ENCODE peak calls at places on chromosomes 16 and 17, in eight cellular contexts. V is mucosa of descending colon; X is head of caudate nucleus; C is memory B cell; L is iPS DF 19.7; R is stimulated activated CD8-positive, alpha-beta memory T cell treated with anti-CD3 and anti-CD28 coated beads, Interleukin-7, amount 100 ng/mL, for 1 hour; M is NCI-H510A treated with DMSO at 0.1 percent for 48 hours; W is EH. O is an unnamed sample.

GRCh38 chr17:49739662-49740271 is 24.2 kb downstream of the FAM117A start:
- DNase-seq in V (peak), X (peak), C (peak), L (no peak), R (peak), M (peak), W (no peak), O (peak)

GRCh38 chr16:35572186-35572585 is 2112.8 kb downstream of the TP53TG3F start:
- DNase-seq in V (no peak), X (no peak), C (no peak), L (no peak), R (no peak), M (no peak), W (no peak), O (no peak)

GRCh38 chr16:2707368-2708289 is 12.4 kb downstream of the PRSS27 start:
- DNase-seq in V (no peak), X (no peak), C (no peak), L (no peak), R (no peak), M (no peak), W (no peak), O (no peak)

GRCh38 chr16:72561-73537 is at the start of gene RHBDF1:
- DNase-seq in V (peak), X (no peak), C (no peak), L (no peak), R (no peak), M (no peak), W (peak), O (no peak)

GRCh38 chr16:72886366-72886974 is 161.5 kb downstream of the ZFHX3 start:
- DNase-seq in V (no peak), X (no peak), C (no peak), L (no peak), R (no peak), M (no peak), W (no peak), O (no peak)

GRCh38 chr16:3022697-3023414 is 886 bp downstream of the HCFC1R1 start:
- DNase-seq in V (no peak), X (no peak), C (no peak), L (no peak), R (no peak), M (no peak), W (peak), O (no peak)

GRCh38 chr17:43366809-43367587 is 31.8 kb upstream of the ARL4D start:
- DNase-seq in V (no peak), X (no peak), C (no peak), L (no peak), R (no peak), M (no peak), W (peak), O (peak)

GRCh38 chr17:79888811-79889634 is 49.8 kb upstream of the CBX4 start:
- DNase-seq in V (no peak), X (no peak), C (no peak), L (no peak), R (no peak), M (no peak), W (no peak), O (no peak)

GRCh38 chr16:5381481-5381880 is 283.9 kb upstream of the EEF2KMT start:
- DNase-seq in V (no peak), X (no peak), C (no peak), L (no peak), R (no peak), M (no peak), W (no peak), O (no peak)

GRCh38 chr17:62963296-62963695 is 2.7 kb upstream of the TANC2 start:
- DNase-seq in V (no peak), X (no peak), C (no peak), L (no peak), R (no peak), M (no peak), W (peak), O (no peak)

GRCh38 chr16:4214215-4214621 is 27.7 kb downstream of the SRL start:
- DNase-seq in V (no peak), X (no peak), C (no peak), L (peak), R (no peak), M (no peak), W (peak), O (peak)

GRCh38 chr17:14201087-14201486 is 35.6 kb downstream of the CDRT15 start:
- DNase-seq in V (no peak), X (no peak), C (no peak), L (no peak), R (no peak), M (no peak), W (peak), O (no peak)

GRCh38 chr16:15708096-15708495 is 58.1 kb downstream of the NDE1 start:
- DNase-seq in V (no peak), X (no peak), C (no peak), L (no peak), R (no peak), M (no peak), W (peak), O (no peak)

GRCh38 chr16:86966781-86967180 is 350.4 kb downstream of the C16orf95 start:
- DNase-seq in V (no peak), X (no peak), C (no peak), L (no peak), R (no peak), M (no peak), W (no peak), O (no peak)

GRCh38 chr17:38342886-38343607 is 709 bp downstream of the GPR179 start:
- DNase-seq in V (no peak), X (no peak), C (no peak), L (no peak), R (no peak), M (no peak), W (no peak), O (no peak)

GRCh38 chr17:29138184-29138955 is 41.8 kb downstream of the MYO18A start:
- DNase-seq in V (no peak), X (no peak), C (no peak), L (no peak), R (no peak), M (no peak), W (peak), O (no peak)

GRCh38 chr16:58882292-58882691 is 148.2 kb upstream of the GOT2 start:
- DNase-seq in V (no peak), X (no peak), C (no peak), L (no peak), R (no peak), M (no peak), W (no peak), O (no peak)

GRCh38 chr16:64278196-64278595 is 843.7 kb downstream of the CDH11 start:
- DNase-seq in V (no peak), X (no peak), C (no peak), L (no peak), R (no peak), M (no peak), W (peak), O (no peak)

GRCh38 chr16:29694384-29695195 is 15.6 kb downstream of the QPRT start:
- DNase-seq in V (peak), X (peak), C (no peak), L (no peak), R (no peak), M (no peak), W (no peak), O (no peak)

GRCh38 chr16:73350707-73351452 is 303.0 kb upstream of the ZFHX3 start:
- DNase-seq in V (no peak), X (no peak), C (no peak), L (no peak), R (no peak), M (no peak), W (no peak), O (no peak)

GRCh38 chr16:30894540-30895368 is 877 bp upstream of the BCL7C start:
- DNase-seq in V (no peak), X (no peak), C (no peak), L (no peak), R (no peak), M (no peak), W (no peak), O (no peak)

GRCh38 chr17:39002991-39003715 is 36.0 kb upstream of the FBXO47 start:
- DNase-seq in V (peak), X (peak), C (no peak), L (no peak), R (no peak), M (no peak), W (peak), O (peak)

GRCh38 chr17:55990332-55991006 is 162.8 kb upstream of the ANKFN1 start:
- DNase-seq in V (no peak), X (no peak), C (no peak), L (peak), R (no peak), M (peak), W (no peak), O (no peak)

GRCh38 chr17:57597531-57598453 is 147.3 kb downstream of the CCDC182 start:
- DNase-seq in V (peak), X (peak), C (no peak), L (peak), R (no peak), M (peak), W (peak), O (peak)